ENCODE peak calls at places on chromosomes 4 and X, in six cellular contexts. P, A, V, H, L and R are unnamed samples.

GRCh38 chr4:49032440-49033161 is 46.5 kb downstream of the CWH43 start:
- DNase-seq in H (no peak), L (no peak), A (peak; percentile 1), P (no peak), V (no peak), R (peak; percentile 55)

GRCh38 chr4:98673978-98674377 is 15.6 kb upstream of the TSPAN5 start:
- DNase-seq in H (no peak), L (no peak), A (no peak), P (no peak), V (no peak), R (peak; percentile 60)

GRCh38 chrX:74925210-74926088 is at the start of gene NEXMIF:
- DNase-seq in V (no peak), P (peak; percentile 24), L (no peak), H (peak; percentile 27), A (peak; percentile 50), R (no peak)

GRCh38 chr4:98148856-98149255 is 5.6 kb upstream of the STPG2 start:
- DNase-seq in A (no peak), H (no peak), V (no peak), P (no peak), L (no peak), R (no peak)

GRCh38 chrX:18291006-18291545 is 63.4 kb downstream of the SCML2 start:
- DNase-seq in V (no peak), A (no peak), L (no peak), P (peak; percentile 17), H (no peak), R (no peak)

GRCh38 chr4:141309864-141310263 is 89.2 kb downstream of the ZNF330 start:
- DNase-seq in A (no peak), L (no peak), P (no peak), H (no peak), V (no peak), R (no peak)

GRCh38 chr4:165360041-165360782 is 18.6 kb upstream of the CPE start:
- DNase-seq in A (no peak), V (no peak), H (no peak), P (no peak), L (no peak), R (no peak)

GRCh38 chrX:69285881-69286545 is 120.8 kb upstream of the PJA1 start:
- DNase-seq in A (peak; percentile 38), H (no peak), P (peak; percentile 78), V (no peak), L (peak; percentile 58), R (peak; percentile 82)

GRCh38 chr4:112370466-112370865 is 73.3 kb downstream of the ALPK1 start:
- DNase-seq in L (no peak), H (no peak), P (no peak), A (no peak), V (no peak), R (no peak)

GRCh38 chr4:52643846-52644245 is 15.3 kb downstream of the USP46 start:
- DNase-seq in V (no peak), L (no peak), H (peak; percentile 91), P (no peak), A (no peak), R (no peak)